ENCODE peak calls at places on chromosomes 7 and 10, in six cellular contexts. J is cardiac fibroblast, W is Calu3, Q is epithelial cell of esophagus, B is AG04450, O is endothelial cell. U is an unnamed sample.
A peak's percentile ranks its signal among the peaks of the same experiment; 100 is the strongest.

GRCh38 chr10:50312464-50313437 is 61.4 kb upstream of the ASAH2 start:
- DNase-seq in J (peak; percentile 50), W (no peak), Q (peak; percentile 96), B (no peak), O (no peak), U (peak; percentile 91)

GRCh38 chr10:35340975-35341374 is 4.7 kb downstream of the CCNY start:
- DNase-seq in J (peak; percentile 29), W (no peak), Q (no peak), B (no peak), O (no peak), U (no peak)

GRCh38 chr10:48414778-48415177 is 108.3 kb downstream of the MAPK8 start:
- DNase-seq in J (no peak), W (no peak), Q (peak; percentile 70), B (no peak), O (no peak), U (peak; percentile 68)

GRCh38 chr7:3120513-3120912 is 76.8 kb upstream of the CARD11 start:
- DNase-seq in J (no peak), W (no peak), Q (no peak), B (no peak), O (no peak), U (no peak)

GRCh38 chr7:127447326-127447945 is 54.9 kb upstream of the ZNF800 start:
- DNase-seq in J (peak; percentile 40), W (peak; percentile 12), Q (peak; percentile 67), B (peak; percentile 3), O (peak; percentile 9), U (peak; percentile 69)

GRCh38 chr7:75056476-75056875 is 17.1 kb downstream of the RCC1L start:
- DNase-seq in J (peak; percentile 79), W (no peak), Q (no peak), B (peak; percentile 32), O (no peak), U (no peak)

GRCh38 chr10:47350671-47351640 is 2.8 kb downstream of the RBP3 start:
- DNase-seq in J (no peak), W (no peak), Q (no peak), B (no peak), O (no peak), U (no peak)

GRCh38 chr10:72889391-72889831 is 4.1 kb upstream of the OIT3 start:
- DNase-seq in J (peak; percentile 27), W (no peak), Q (peak; percentile 100), B (peak; percentile 6), O (no peak), U (no peak)

GRCh38 chr7:28106316-28106957 is 74.2 kb downstream of the JAZF1 start:
- DNase-seq in J (peak; percentile 8), W (no peak), Q (no peak), B (peak; percentile 87), O (no peak), U (peak; percentile 10)

GRCh38 chr10:130301026-130301892 is 165.1 kb downstream of the GLRX3 start:
- DNase-seq in J (peak; percentile 88), W (no peak), Q (peak; percentile 25), B (no peak), O (no peak), U (no peak)

GRCh38 chr10:49318028-49318427 is 19.1 kb downstream of the C10orf71 start:
- DNase-seq in J (no peak), W (no peak), Q (no peak), B (no peak), O (no peak), U (no peak)

GRCh38 chr10:32317795-32318194 is 29.2 kb downstream of the EPC1 start:
- DNase-seq in J (no peak), W (no peak), Q (no peak), B (no peak), O (no peak), U (no peak)

GRCh38 chr10:4033341-4033896 is 248.4 kb upstream of the KLF6 start:
- DNase-seq in J (no peak), W (no peak), Q (no peak), B (no peak), O (no peak), U (no peak)

GRCh38 chr10:90087197-90088007 is 386.0 kb downstream of the KIF20B start:
- DNase-seq in J (peak; percentile 11), W (peak; percentile 18), Q (peak; percentile 83), B (no peak), O (no peak), U (no peak)

GRCh38 chr7:20330797-20331230 is at the start of gene ITGB8:
- DNase-seq in J (no peak), W (no peak), Q (peak; percentile 73), B (no peak), O (peak; percentile 34), U (no peak)

GRCh38 chr10:72800000-72800740 is 93.4 kb upstream of the OIT3 start:
- DNase-seq in J (peak; percentile 65), W (no peak), Q (no peak), B (no peak), O (peak; percentile 34), U (no peak)

GRCh38 chr10:75019360-75019759 is 92.1 kb upstream of the SAMD8 start:
- DNase-seq in J (peak; percentile 61), W (no peak), Q (peak; percentile 41), B (no peak), O (no peak), U (peak; percentile 17)

GRCh38 chr10:92350411-92350810 is 59.4 kb downstream of the MARCHF5 start:
- DNase-seq in J (no peak), W (no peak), Q (no peak), B (no peak), O (no peak), U (peak; percentile 1)

GRCh38 chr7:66847879-66848810 is 72.9 kb upstream of the TMEM248 start:
- DNase-seq in J (peak; percentile 62), W (peak; percentile 36), Q (peak; percentile 92), B (peak; percentile 49), O (no peak), U (peak; percentile 49)

DNA sequence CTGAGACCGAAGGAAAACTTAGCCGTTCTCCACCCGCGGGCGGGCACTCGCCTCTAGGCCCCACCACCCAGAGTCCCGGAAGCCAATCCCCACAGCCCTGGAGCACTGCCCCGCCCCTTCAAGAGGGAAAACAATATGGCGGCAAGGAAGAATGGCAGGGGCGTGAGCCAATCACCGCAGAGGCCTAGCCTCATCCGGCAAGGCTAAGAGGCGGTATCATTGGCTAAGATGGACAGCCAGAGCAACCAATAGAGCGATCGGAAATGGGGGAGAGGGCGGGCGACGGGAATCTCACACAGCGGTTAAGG is 529 bp downstream of the ACTR1A start:
- DNase-seq in J (peak; percentile 100), W (peak; percentile 96), Q (peak; percentile 99), B (peak; percentile 99), O (peak; percentile 97), U (peak; percentile 100)
- TF ChIP-seq CTCF in J (no peak), W (no peak), Q (no peak), B (no peak), O (no peak), U (no peak)

GRCh38 chr7:40763319-40764287 is 628.8 kb downstream of the SUGCT start:
- DNase-seq in J (peak; percentile 40), W (no peak), Q (peak; percentile 7), B (peak; percentile 54), O (no peak), U (peak; percentile 31)
- TF ChIP-seq CTCF in J (peak; percentile 18), W (no peak), Q (peak; percentile 13), B (peak; percentile 76), O (no peak), U (peak; percentile 56)

GRCh38 chr10:77712207-77712606 is 74.6 kb upstream of the KCNMA1 start:
- DNase-seq in J (no peak), W (no peak), Q (no peak), B (no peak), O (no peak), U (no peak)

GRCh38 chr10:77716943-77717735 is 79.5 kb upstream of the KCNMA1 start:
- DNase-seq in J (peak; percentile 34), W (no peak), Q (no peak), B (no peak), O (no peak), U (no peak)

GRCh38 chr10:77713506-77714280 is 76.1 kb upstream of the KCNMA1 start:
- DNase-seq in J (no peak), W (no peak), Q (no peak), B (no peak), O (no peak), U (no peak)

GRCh38 chr10:77715536-77715935 is 77.9 kb upstream of the KCNMA1 start:
- DNase-seq in J (no peak), W (no peak), Q (no peak), B (no peak), O (no peak), U (no peak)

DNA sequence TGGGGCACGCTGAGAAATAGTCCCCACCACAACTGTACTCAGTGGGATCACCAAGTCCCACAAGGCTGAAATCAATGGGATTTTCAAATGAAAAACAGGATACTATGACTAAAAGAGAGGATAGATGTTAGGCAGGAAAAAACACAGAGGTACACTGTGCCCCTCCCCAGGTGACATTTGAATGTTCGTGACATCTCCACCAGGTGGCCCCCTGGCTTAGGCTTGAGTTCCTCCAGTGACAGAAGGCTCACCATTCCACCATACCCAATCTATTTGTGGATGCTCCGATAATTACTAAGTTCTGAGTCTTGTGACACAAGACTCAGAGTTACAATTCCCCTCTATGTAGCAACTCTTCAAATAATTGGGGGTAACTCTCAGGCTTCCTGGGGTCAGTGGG is 77.5 kb upstream of the KCNMA1 start:
- DNase-seq in J (no peak), W (peak; percentile 69), Q (peak; percentile 36), B (no peak), O (peak; percentile 11), U (no peak)
- TF ChIP-seq CTCF in J (peak; percentile 21), W (peak; percentile 62), Q (peak; percentile 54), B (no peak), O (no peak), U (peak; percentile 53)

DNA sequence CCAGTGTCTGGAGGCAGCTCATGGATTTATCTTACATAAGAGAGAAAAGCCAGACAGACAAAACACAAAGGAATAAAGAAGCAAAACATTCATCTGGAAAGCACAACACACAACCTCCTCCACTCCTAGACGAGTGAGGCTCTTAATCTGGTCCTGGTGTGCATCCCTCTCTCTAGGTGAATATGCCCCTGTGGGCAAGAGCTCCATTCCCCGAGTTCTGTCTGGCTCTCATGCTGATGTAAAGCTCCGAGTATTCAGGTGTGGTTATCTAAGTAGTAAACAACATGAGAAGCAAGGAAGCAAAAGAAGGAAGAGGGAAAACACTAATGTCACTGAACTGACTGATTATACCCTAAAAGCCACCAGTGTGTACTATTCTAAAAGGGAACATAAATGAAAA is 47.9 kb upstream of the FEZF1 start:
- DNase-seq in J (no peak), W (no peak), Q (no peak), B (no peak), O (no peak), U (no peak)
- TF ChIP-seq CTCF in J (no peak), W (no peak), Q (no peak), B (no peak), O (no peak), U (no peak)

GRCh38 chr7:19122018-19122588 is 4.7 kb upstream of the TWIST1 start:
- DNase-seq in J (peak; percentile 82), W (no peak), Q (peak; percentile 56), B (no peak), O (no peak), U (peak; percentile 66)
- TF ChIP-seq CTCF in J (peak; percentile 86), W (peak; percentile 60), Q (peak; percentile 89), B (peak; percentile 94), O (peak; percentile 77), U (peak; percentile 91)